ENCODE peak calls at places on chromosomes 13 and 19, in five cellular contexts. I is T-helper 17 cell, N is IMR-90, P is NCI-H1105, V is T follicular helper cell. K is an unnamed sample.

GRCh38 chr19:35714601-35715354 is 3.0 kb upstream of the KMT2B start:
- DNase-seq in V (no peak), I (no peak), N (no peak), P (no peak), K (no peak)

GRCh38 chr13:88857256-88857655 is 1186.1 kb downstream of the SLITRK5 start:
- DNase-seq in P (no peak), V (no peak), I (no peak), N (no peak), K (no peak)

GRCh38 chr13:46846736-46847135 is 49.8 kb upstream of the ESD start:
- DNase-seq in N (no peak), V (no peak), I (no peak), P (no peak), K (no peak)

GRCh38 chr13:40433577-40433976 is 232.9 kb downstream of the FOXO1 start:
- DNase-seq in N (no peak), I (no peak), V (peak; percentile 16), P (no peak), K (no peak)

GRCh38 chr13:45092668-45093067 is 27.6 kb upstream of the GTF2F2 start:
- DNase-seq in P (no peak), V (no peak), N (no peak), I (no peak), K (no peak)

GRCh38 chr13:21690955-21691354 is 20.1 kb downstream of the FGF9 start:
- DNase-seq in V (no peak), N (no peak), P (no peak), I (no peak), K (no peak)

GRCh38 chr13:74987124-74987690 is 494.8 kb downstream of the TBC1D4 start:
- DNase-seq in V (no peak), I (no peak), N (no peak), P (no peak), K (no peak)

GRCh38 chr13:95451656-95452055 is 100.9 kb upstream of the CLDN10 start:
- DNase-seq in I (no peak), V (no peak), N (no peak), P (no peak), K (no peak)

GRCh38 chr19:6362351-6362801 is 1.0 kb downstream of the CLPP start:
- DNase-seq in N (no peak), V (peak; percentile 32), I (no peak), P (no peak), K (no peak)

GRCh38 chr19:49856574-49857021 is 5.6 kb downstream of the PTOV1 start:
- DNase-seq in V (no peak), P (no peak), N (no peak), I (no peak), K (no peak)

GRCh38 chr13:28499579-28499978 is 4.7 kb upstream of the FLT1 start:
- DNase-seq in I (no peak), V (no peak), P (no peak), N (peak; percentile 74), K (no peak)

GRCh38 chr19:14002571-14003278 is 3.4 kb downstream of the RFX1 start:
- DNase-seq in I (no peak), V (no peak), N (no peak), P (no peak), K (no peak)

GRCh38 chr19:41225238-41226052 is 6.4 kb downstream of the AXL start:
- DNase-seq in I (no peak), V (peak; percentile 7), N (peak; percentile 100), P (no peak), K (no peak)

GRCh38 chr19:17021793-17022590 is 4.6 kb downstream of the CPAMD8 start:
- DNase-seq in V (no peak), I (no peak), N (peak; percentile 26), P (no peak), K (no peak)

GRCh38 chr13:50636007-50636704 is 207.3 kb downstream of the DLEU7 start:
- DNase-seq in N (no peak), I (no peak), P (no peak), V (no peak), K (peak; percentile 22)

GRCh38 chr13:28719656-28720055 is 886 bp upstream of the SLC46A3 start:
- DNase-seq in N (peak; percentile 54), V (no peak), I (no peak), P (no peak), K (no peak)

GRCh38 chr19:10871711-10872550 is 578 bp downstream of the CARM1 start:
- DNase-seq in N (no peak), V (peak; percentile 8), P (peak; percentile 24), I (peak; percentile 12), K (peak; percentile 59)

GRCh38 chr19:46291829-46292228 is 5.0 kb upstream of the HIF3A start:
- DNase-seq in P (no peak), I (no peak), V (no peak), N (no peak), K (no peak)

GRCh38 chr19:34365463-34366401 is 736 bp downstream of the GPI start:
- DNase-seq in V (no peak), P (peak; percentile 24), I (no peak), N (peak; percentile 32), K (no peak)

GRCh38 chr13:109652536-109652935 is 133.8 kb downstream of the IRS2 start:
- DNase-seq in P (no peak), I (no peak), N (peak; percentile 16), V (no peak), K (no peak)

GRCh38 chr13:77136902-77137420 is 110.0 kb upstream of the FBXL3 start:
- DNase-seq in V (no peak), N (peak; percentile 95), P (no peak), I (no peak), K (no peak)

K was measured in memory B cell.